ENCODE peak calls at places on chromosomes 12 and 14, in nine cellular contexts. One of them, this sample, is unnamed.

GRCh38 chr12:7157391-7157790 is 27.2 kb downstream of the CLSTN3 start:
- DNase-seq in gastrocnemius medialis: no peak
- DNase-seq in tibial artery: no peak
- DNase-seq in fibroblast of lung: no peak
- DNase-seq in breast epithelium: no peak
- DNase-seq in CD8-positive, alpha-beta memory T cell: no peak
- DNase-seq in transverse colon: no peak
- DNase-seq in CD4-positive, alpha-beta T cell: no peak
- DNase-seq in aorta: no peak
- DNase-seq in this sample: no peak

GRCh38 chr14:62670526-62670925 is 374.7 kb downstream of the KCNH5 start:
- DNase-seq in CD4-positive, alpha-beta T cell: no peak
- DNase-seq in tibial artery: no peak
- DNase-seq in aorta: no peak
- DNase-seq in CD8-positive, alpha-beta memory T cell: no peak
- DNase-seq in fibroblast of lung: no peak
- DNase-seq in breast epithelium: no peak
- DNase-seq in transverse colon: no peak
- DNase-seq in gastrocnemius medialis: no peak
- DNase-seq in this sample: no peak

GRCh38 chr14:70086685-70087379 is 101.9 kb downstream of the SLC8A3 start:
- DNase-seq in breast epithelium: no peak
- DNase-seq in gastrocnemius medialis: no peak
- DNase-seq in tibial artery: no peak
- DNase-seq in fibroblast of lung: peak; percentile 62
- DNase-seq in CD8-positive, alpha-beta memory T cell: no peak
- DNase-seq in transverse colon: peak; percentile 11
- DNase-seq in CD4-positive, alpha-beta T cell: no peak
- DNase-seq in aorta: no peak
- DNase-seq in this sample: peak; percentile 41

GRCh38 chr12:50039151-50039835 is 14.0 kb upstream of the RACGAP1 start:
- DNase-seq in breast epithelium: peak; percentile 79
- DNase-seq in CD4-positive, alpha-beta T cell: peak; percentile 89
- DNase-seq in transverse colon: peak; percentile 86
- DNase-seq in fibroblast of lung: peak; percentile 75
- DNase-seq in CD8-positive, alpha-beta memory T cell: peak; percentile 55
- DNase-seq in gastrocnemius medialis: peak; percentile 63
- DNase-seq in aorta: peak; percentile 96
- DNase-seq in tibial artery: peak; percentile 85
- DNase-seq in this sample: peak; percentile 86

GRCh38 chr12:6551063-6551461 is 4.8 kb downstream of the IFFO1 start:
- DNase-seq in gastrocnemius medialis: peak; percentile 93
- DNase-seq in breast epithelium: no peak
- DNase-seq in tibial artery: peak; percentile 94
- DNase-seq in CD4-positive, alpha-beta T cell: no peak
- DNase-seq in CD8-positive, alpha-beta memory T cell: no peak
- DNase-seq in aorta: peak; percentile 93
- DNase-seq in transverse colon: peak; percentile 55
- DNase-seq in fibroblast of lung: no peak
- DNase-seq in this sample: peak; percentile 92

GRCh38 chr12:87413784-87414183 is 615.4 kb downstream of the C12orf50 start:
- DNase-seq in breast epithelium: no peak
- DNase-seq in fibroblast of lung: peak; percentile 49
- DNase-seq in CD4-positive, alpha-beta T cell: no peak
- DNase-seq in CD8-positive, alpha-beta memory T cell: no peak
- DNase-seq in tibial artery: no peak
- DNase-seq in gastrocnemius medialis: no peak
- DNase-seq in aorta: no peak
- DNase-seq in transverse colon: no peak
- DNase-seq in this sample: no peak

GRCh38 chr14:33617154-33617553 is 333.7 kb downstream of the EGLN3 start:
- DNase-seq in aorta: no peak
- DNase-seq in CD4-positive, alpha-beta T cell: no peak
- DNase-seq in fibroblast of lung: peak; percentile 83
- DNase-seq in breast epithelium: no peak
- DNase-seq in transverse colon: no peak
- DNase-seq in tibial artery: no peak
- DNase-seq in CD8-positive, alpha-beta memory T cell: no peak
- DNase-seq in gastrocnemius medialis: no peak
- DNase-seq in this sample: no peak

GRCh38 chr14:78172428-78172827 is 2.3 kb downstream of the NRXN3 start:
- DNase-seq in CD4-positive, alpha-beta T cell: no peak
- DNase-seq in breast epithelium: no peak
- DNase-seq in aorta: no peak
- DNase-seq in CD8-positive, alpha-beta memory T cell: no peak
- DNase-seq in gastrocnemius medialis: no peak
- DNase-seq in fibroblast of lung: no peak
- DNase-seq in tibial artery: no peak
- DNase-seq in transverse colon: no peak
- DNase-seq in this sample: no peak

GRCh38 chr14:96637521-96637920 is 135.3 kb downstream of the PAPOLA start:
- DNase-seq in CD8-positive, alpha-beta memory T cell: no peak
- DNase-seq in fibroblast of lung: no peak
- DNase-seq in CD4-positive, alpha-beta T cell: no peak
- DNase-seq in transverse colon: no peak
- DNase-seq in gastrocnemius medialis: no peak
- DNase-seq in aorta: no peak
- DNase-seq in breast epithelium: no peak
- DNase-seq in tibial artery: peak; percentile 11
- DNase-seq in this sample: no peak

GRCh38 chr12:52201520-52201839 is 9.7 kb upstream of the KRT80 start:
- DNase-seq in CD8-positive, alpha-beta memory T cell: no peak
- DNase-seq in CD4-positive, alpha-beta T cell: no peak
- DNase-seq in fibroblast of lung: no peak
- DNase-seq in transverse colon: no peak
- DNase-seq in aorta: no peak
- DNase-seq in gastrocnemius medialis: no peak
- DNase-seq in breast epithelium: no peak
- DNase-seq in tibial artery: no peak
- DNase-seq in this sample: no peak

GRCh38 chr14:76293923-76294322 is 82.0 kb upstream of the ESRRB start:
- DNase-seq in transverse colon: no peak
- DNase-seq in CD8-positive, alpha-beta memory T cell: no peak
- DNase-seq in aorta: no peak
- DNase-seq in gastrocnemius medialis: no peak
- DNase-seq in fibroblast of lung: no peak
- DNase-seq in tibial artery: peak; percentile 10
- DNase-seq in CD4-positive, alpha-beta T cell: no peak
- DNase-seq in breast epithelium: no peak
- DNase-seq in this sample: no peak

GRCh38 chr12:107027304-107028053 is 40.5 kb upstream of the MTERF2 start:
- DNase-seq in gastrocnemius medialis: peak; percentile 23
- DNase-seq in CD8-positive, alpha-beta memory T cell: peak; percentile 82
- DNase-seq in tibial artery: no peak
- DNase-seq in CD4-positive, alpha-beta T cell: no peak
- DNase-seq in fibroblast of lung: peak; percentile 96
- DNase-seq in aorta: no peak
- DNase-seq in breast epithelium: no peak
- DNase-seq in transverse colon: no peak
- DNase-seq in this sample: no peak

GRCh38 chr14:92898732-92899131 is 24.2 kb upstream of the CHGA start:
- DNase-seq in breast epithelium: no peak
- DNase-seq in fibroblast of lung: no peak
- DNase-seq in tibial artery: no peak
- DNase-seq in aorta: peak; percentile 30
- DNase-seq in CD4-positive, alpha-beta T cell: no peak
- DNase-seq in CD8-positive, alpha-beta memory T cell: no peak
- DNase-seq in gastrocnemius medialis: no peak
- DNase-seq in transverse colon: no peak
- DNase-seq in this sample: no peak

GRCh38 chr12:64672925-64673409 is 62.7 kb downstream of the RASSF3 start:
- DNase-seq in breast epithelium: no peak
- DNase-seq in tibial artery: no peak
- DNase-seq in fibroblast of lung: peak; percentile 54
- DNase-seq in CD4-positive, alpha-beta T cell: no peak
- DNase-seq in CD8-positive, alpha-beta memory T cell: peak; percentile 27
- DNase-seq in gastrocnemius medialis: no peak
- DNase-seq in aorta: no peak
- DNase-seq in transverse colon: peak; percentile 93
- DNase-seq in this sample: no peak

GRCh38 chr12:20213851-20214250 is 154.5 kb upstream of the PDE3A start:
- DNase-seq in aorta: no peak
- DNase-seq in fibroblast of lung: peak; percentile 84
- DNase-seq in CD8-positive, alpha-beta memory T cell: no peak
- DNase-seq in CD4-positive, alpha-beta T cell: no peak
- DNase-seq in tibial artery: no peak
- DNase-seq in gastrocnemius medialis: no peak
- DNase-seq in transverse colon: no peak
- DNase-seq in breast epithelium: no peak
- DNase-seq in this sample: no peak

GRCh38 chr12:41521872-41522379 is 333.8 kb downstream of the PDZRN4 start:
- DNase-seq in CD8-positive, alpha-beta memory T cell: no peak
- DNase-seq in breast epithelium: no peak
- DNase-seq in fibroblast of lung: peak; percentile 89
- DNase-seq in CD4-positive, alpha-beta T cell: no peak
- DNase-seq in tibial artery: no peak
- DNase-seq in gastrocnemius medialis: no peak
- DNase-seq in aorta: no peak
- DNase-seq in transverse colon: no peak
- DNase-seq in this sample: no peak

GRCh38 chr14:50040401-50040775 is 76.0 kb downstream of the VCPKMT start:
- DNase-seq in CD4-positive, alpha-beta T cell: no peak
- DNase-seq in transverse colon: peak; percentile 57
- DNase-seq in breast epithelium: no peak
- DNase-seq in gastrocnemius medialis: no peak
- DNase-seq in fibroblast of lung: peak; percentile 71
- DNase-seq in CD8-positive, alpha-beta memory T cell: peak; percentile 57
- DNase-seq in aorta: no peak
- DNase-seq in tibial artery: no peak
- DNase-seq in this sample: no peak

GRCh38 chr12:49762468-49762847 is 21.1 kb downstream of the TMBIM6 start:
- DNase-seq in fibroblast of lung: no peak
- DNase-seq in gastrocnemius medialis: no peak
- DNase-seq in CD8-positive, alpha-beta memory T cell: peak; percentile 18
- DNase-seq in transverse colon: no peak
- DNase-seq in aorta: no peak
- DNase-seq in tibial artery: no peak
- DNase-seq in CD4-positive, alpha-beta T cell: no peak
- DNase-seq in breast epithelium: no peak
- DNase-seq in this sample: no peak

GRCh38 chr14:105180598-105181528 is at the start of gene NUDT14:
- DNase-seq in aorta: peak; percentile 87
- DNase-seq in fibroblast of lung: peak; percentile 34
- DNase-seq in tibial artery: no peak
- DNase-seq in CD4-positive, alpha-beta T cell: peak; percentile 93
- DNase-seq in gastrocnemius medialis: peak; percentile 69
- DNase-seq in transverse colon: peak; percentile 93
- DNase-seq in breast epithelium: peak; percentile 89
- DNase-seq in CD8-positive, alpha-beta memory T cell: peak; percentile 79
- DNase-seq in this sample: peak; percentile 51

GRCh38 chr12:75779891-75780501 is 251.6 kb downstream of the PHLDA1 start:
- DNase-seq in gastrocnemius medialis: no peak
- DNase-seq in aorta: no peak
- DNase-seq in fibroblast of lung: no peak
- DNase-seq in tibial artery: no peak
- DNase-seq in CD4-positive, alpha-beta T cell: no peak
- DNase-seq in CD8-positive, alpha-beta memory T cell: no peak
- DNase-seq in transverse colon: no peak
- DNase-seq in breast epithelium: no peak
- DNase-seq in this sample: no peak
- H3K27ac ChIP-seq in gastrocnemius medialis: no peak overlapping the region
- H3K27ac ChIP-seq in aorta: no peak overlapping the region
- H3K27ac ChIP-seq in fibroblast of lung: no peak overlapping the region
- H3K27ac ChIP-seq in tibial artery: no peak overlapping the region
- H3K27ac ChIP-seq in CD4-positive, alpha-beta T cell: no peak overlapping the region
- H3K27ac ChIP-seq in CD8-positive, alpha-beta memory T cell: no peak overlapping the region
- H3K27ac ChIP-seq in transverse colon: no peak overlapping the region
- H3K27ac ChIP-seq in breast epithelium: no peak overlapping the region
- H3K27ac ChIP-seq in this sample: no peak overlapping the region

GRCh38 chr12:96257550-96258392 is 63.6 kb downstream of the ELK3 start:
- DNase-seq in tibial artery: no peak
- DNase-seq in fibroblast of lung: peak; percentile 80
- DNase-seq in gastrocnemius medialis: no peak
- DNase-seq in CD4-positive, alpha-beta T cell: no peak
- DNase-seq in transverse colon: no peak
- DNase-seq in CD8-positive, alpha-beta memory T cell: no peak
- DNase-seq in aorta: no peak
- DNase-seq in breast epithelium: no peak
- DNase-seq in this sample: no peak
- H3K27ac ChIP-seq in tibial artery: no peak overlapping the region
- H3K27ac ChIP-seq in fibroblast of lung: peak overlapping the region; percentile 42
- H3K27ac ChIP-seq in gastrocnemius medialis: no peak overlapping the region
- H3K27ac ChIP-seq in CD4-positive, alpha-beta T cell: peak overlapping the region; percentile 37
- H3K27ac ChIP-seq in transverse colon: peak overlapping the region; percentile 67
- H3K27ac ChIP-seq in CD8-positive, alpha-beta memory T cell: no peak overlapping the region
- H3K27ac ChIP-seq in aorta: no peak overlapping the region
- H3K27ac ChIP-seq in breast epithelium: peak overlapping the region; percentile 12
- H3K27ac ChIP-seq in this sample: peak overlapping the region; percentile 50

GRCh38 chr12:109752117-109753053 is 38.8 kb downstream of the FAM222A start:
- DNase-seq in transverse colon: no peak
- DNase-seq in breast epithelium: peak; percentile 24
- DNase-seq in tibial artery: peak; percentile 34
- DNase-seq in fibroblast of lung: no peak
- DNase-seq in CD4-positive, alpha-beta T cell: peak; percentile 14
- DNase-seq in gastrocnemius medialis: no peak
- DNase-seq in aorta: peak; percentile 12
- DNase-seq in CD8-positive, alpha-beta memory T cell: no peak
- DNase-seq in this sample: peak; percentile 8
- H3K27ac ChIP-seq in transverse colon: no peak overlapping the region
- H3K27ac ChIP-seq in breast epithelium: no peak overlapping the region
- H3K27ac ChIP-seq in tibial artery: no peak overlapping the region
- H3K27ac ChIP-seq in fibroblast of lung: no peak overlapping the region
- H3K27ac ChIP-seq in CD4-positive, alpha-beta T cell: no peak overlapping the region
- H3K27ac ChIP-seq in gastrocnemius medialis: no peak overlapping the region
- H3K27ac ChIP-seq in aorta: no peak overlapping the region
- H3K27ac ChIP-seq in CD8-positive, alpha-beta memory T cell: no peak overlapping the region
- H3K27ac ChIP-seq in this sample: no peak overlapping the region

GRCh38 chr12:115450710-115451109 is 766.7 kb upstream of the TBX3 start:
- DNase-seq in gastrocnemius medialis: no peak
- DNase-seq in fibroblast of lung: no peak
- DNase-seq in CD4-positive, alpha-beta T cell: no peak
- DNase-seq in transverse colon: no peak
- DNase-seq in aorta: no peak
- DNase-seq in tibial artery: no peak
- DNase-seq in CD8-positive, alpha-beta memory T cell: no peak
- DNase-seq in breast epithelium: no peak
- DNase-seq in this sample: no peak

GRCh38 chr12:115451151-115451784 is 767.3 kb upstream of the TBX3 start:
- DNase-seq in fibroblast of lung: no peak
- DNase-seq in transverse colon: no peak
- DNase-seq in CD8-positive, alpha-beta memory T cell: no peak
- DNase-seq in gastrocnemius medialis: no peak
- DNase-seq in CD4-positive, alpha-beta T cell: no peak
- DNase-seq in tibial artery: no peak
- DNase-seq in breast epithelium: no peak
- DNase-seq in aorta: no peak
- DNase-seq in this sample: no peak

GRCh38 chr12:115450017-115450416 is 766.0 kb upstream of the TBX3 start:
- DNase-seq in CD8-positive, alpha-beta memory T cell: no peak
- DNase-seq in transverse colon: no peak
- DNase-seq in CD4-positive, alpha-beta T cell: no peak
- DNase-seq in breast epithelium: no peak
- DNase-seq in tibial artery: no peak
- DNase-seq in gastrocnemius medialis: no peak
- DNase-seq in aorta: no peak
- DNase-seq in fibroblast of lung: no peak
- DNase-seq in this sample: no peak

GRCh38 chr12:115451785-115452736 is 768.1 kb upstream of the TBX3 start:
- DNase-seq in CD4-positive, alpha-beta T cell: no peak
- DNase-seq in fibroblast of lung: no peak
- DNase-seq in CD8-positive, alpha-beta memory T cell: no peak
- DNase-seq in transverse colon: no peak
- DNase-seq in gastrocnemius medialis: no peak
- DNase-seq in breast epithelium: no peak
- DNase-seq in tibial artery: no peak
- DNase-seq in aorta: no peak
- DNase-seq in this sample: no peak

GRCh38 chr12:115449526-115449925 is 765.6 kb upstream of the TBX3 start:
- DNase-seq in breast epithelium: no peak
- DNase-seq in fibroblast of lung: no peak
- DNase-seq in tibial artery: no peak
- DNase-seq in CD4-positive, alpha-beta T cell: no peak
- DNase-seq in CD8-positive, alpha-beta memory T cell: no peak
- DNase-seq in transverse colon: no peak
- DNase-seq in aorta: no peak
- DNase-seq in gastrocnemius medialis: no peak
- DNase-seq in this sample: no peak
- H3K27ac ChIP-seq in breast epithelium: no peak overlapping the region
- H3K27ac ChIP-seq in fibroblast of lung: no peak overlapping the region
- H3K27ac ChIP-seq in tibial artery: no peak overlapping the region
- H3K27ac ChIP-seq in CD4-positive, alpha-beta T cell: no peak overlapping the region
- H3K27ac ChIP-seq in CD8-positive, alpha-beta memory T cell: no peak overlapping the region
- H3K27ac ChIP-seq in transverse colon: no peak overlapping the region
- H3K27ac ChIP-seq in aorta: no peak overlapping the region
- H3K27ac ChIP-seq in gastrocnemius medialis: no peak overlapping the region
- H3K27ac ChIP-seq in this sample: no peak overlapping the region

This sample was measured in dorsolateral prefrontal cortex.